ENCODE peak calls at places on chromosomes 6 and 20, in ten cellular contexts. One of them, this sample, is unnamed.

GRCh38 chr6:131602913-131603312 is 25.1 kb downstream of the MED23 start:
- DNase-seq in pancreas: no peak
- DNase-seq in fibroblast of mammary gland: peak
- DNase-seq in endodermal cell: no peak
- DNase-seq in PC-3: peak
- DNase-seq in CD8-positive, alpha-beta T cell: no peak
- DNase-seq in gastrocnemius medialis: no peak
- DNase-seq in lower leg skin: no peak
- DNase-seq in RWPE2: no peak
- DNase-seq in heart right ventricle: no peak
- DNase-seq in this sample: no peak

GRCh38 chr6:8556370-8557018 is 121.1 kb upstream of the SLC35B3 start:
- DNase-seq in heart right ventricle: no peak
- DNase-seq in RWPE2: no peak
- DNase-seq in PC-3: peak
- DNase-seq in lower leg skin: no peak
- DNase-seq in endodermal cell: no peak
- DNase-seq in fibroblast of mammary gland: peak
- DNase-seq in gastrocnemius medialis: no peak
- DNase-seq in pancreas: no peak
- DNase-seq in CD8-positive, alpha-beta T cell: no peak
- DNase-seq in this sample: no peak

GRCh38 chr20:41353530-41353929 is 12.9 kb downstream of the LPIN3 start:
- DNase-seq in fibroblast of mammary gland: no peak
- DNase-seq in pancreas: no peak
- DNase-seq in heart right ventricle: no peak
- DNase-seq in lower leg skin: no peak
- DNase-seq in endodermal cell: no peak
- DNase-seq in CD8-positive, alpha-beta T cell: no peak
- DNase-seq in RWPE2: no peak
- DNase-seq in PC-3: no peak
- DNase-seq in gastrocnemius medialis: no peak
- DNase-seq in this sample: no peak

GRCh38 chr6:84027340-84028183 is 6.0 kb upstream of the MRAP2 start:
- DNase-seq in gastrocnemius medialis: no peak
- DNase-seq in pancreas: no peak
- DNase-seq in RWPE2: peak
- DNase-seq in lower leg skin: no peak
- DNase-seq in endodermal cell: no peak
- DNase-seq in heart right ventricle: no peak
- DNase-seq in fibroblast of mammary gland: peak
- DNase-seq in PC-3: peak
- DNase-seq in CD8-positive, alpha-beta T cell: no peak
- DNase-seq in this sample: peak

GRCh38 chr6:140320081-140320798 is 945.8 kb upstream of the CITED2 start:
- DNase-seq in PC-3: no peak
- DNase-seq in heart right ventricle: no peak
- DNase-seq in CD8-positive, alpha-beta T cell: no peak
- DNase-seq in RWPE2: no peak
- DNase-seq in fibroblast of mammary gland: no peak
- DNase-seq in gastrocnemius medialis: no peak
- DNase-seq in lower leg skin: no peak
- DNase-seq in endodermal cell: no peak
- DNase-seq in pancreas: no peak
- DNase-seq in this sample: no peak

GRCh38 chr6:158808918-158809678 is 10.1 kb downstream of the EZR start:
- DNase-seq in pancreas: no peak
- DNase-seq in fibroblast of mammary gland: no peak
- DNase-seq in gastrocnemius medialis: no peak
- DNase-seq in heart right ventricle: no peak
- DNase-seq in lower leg skin: peak
- DNase-seq in PC-3: no peak
- DNase-seq in RWPE2: no peak
- DNase-seq in endodermal cell: peak
- DNase-seq in CD8-positive, alpha-beta T cell: no peak
- DNase-seq in this sample: no peak

GRCh38 chr6:121849477-121849876 is 414.0 kb downstream of the GJA1 start:
- DNase-seq in RWPE2: no peak
- DNase-seq in gastrocnemius medialis: no peak
- DNase-seq in endodermal cell: peak
- DNase-seq in pancreas: no peak
- DNase-seq in PC-3: peak
- DNase-seq in heart right ventricle: peak
- DNase-seq in CD8-positive, alpha-beta T cell: no peak
- DNase-seq in fibroblast of mammary gland: peak
- DNase-seq in lower leg skin: no peak
- DNase-seq in this sample: no peak

GRCh38 chr6:47047479-47048411 is 5.6 kb upstream of the ADGRF1 start:
- DNase-seq in pancreas: no peak
- DNase-seq in heart right ventricle: peak
- DNase-seq in fibroblast of mammary gland: peak
- DNase-seq in PC-3: peak
- DNase-seq in RWPE2: no peak
- DNase-seq in lower leg skin: no peak
- DNase-seq in gastrocnemius medialis: peak
- DNase-seq in endodermal cell: peak
- DNase-seq in CD8-positive, alpha-beta T cell: peak
- DNase-seq in this sample: no peak

GRCh38 chr6:130969807-130970491 is 93.1 kb downstream of the EPB41L2 start:
- DNase-seq in PC-3: no peak
- DNase-seq in RWPE2: no peak
- DNase-seq in lower leg skin: no peak
- DNase-seq in fibroblast of mammary gland: peak
- DNase-seq in CD8-positive, alpha-beta T cell: no peak
- DNase-seq in heart right ventricle: peak
- DNase-seq in gastrocnemius medialis: peak
- DNase-seq in endodermal cell: no peak
- DNase-seq in pancreas: no peak
- DNase-seq in this sample: no peak

GRCh38 chr20:56628015-56628872 is 862 bp upstream of the TFAP2C start:
- DNase-seq in heart right ventricle: no peak
- DNase-seq in CD8-positive, alpha-beta T cell: no peak
- DNase-seq in gastrocnemius medialis: no peak
- DNase-seq in RWPE2: no peak
- DNase-seq in PC-3: peak
- DNase-seq in fibroblast of mammary gland: no peak
- DNase-seq in endodermal cell: peak
- DNase-seq in pancreas: peak
- DNase-seq in lower leg skin: no peak
- DNase-seq in this sample: no peak

GRCh38 chr20:21353236-21353635 is 44.1 kb downstream of the NKX2-4 start:
- DNase-seq in fibroblast of mammary gland: peak
- DNase-seq in pancreas: no peak
- DNase-seq in RWPE2: no peak
- DNase-seq in lower leg skin: no peak
- DNase-seq in gastrocnemius medialis: no peak
- DNase-seq in endodermal cell: no peak
- DNase-seq in CD8-positive, alpha-beta T cell: no peak
- DNase-seq in heart right ventricle: no peak
- DNase-seq in PC-3: peak
- DNase-seq in this sample: no peak

GRCh38 chr6:34338811-34339210 is 53.7 kb downstream of the NUDT3 start:
- DNase-seq in fibroblast of mammary gland: no peak
- DNase-seq in lower leg skin: no peak
- DNase-seq in gastrocnemius medialis: no peak
- DNase-seq in endodermal cell: no peak
- DNase-seq in pancreas: no peak
- DNase-seq in CD8-positive, alpha-beta T cell: no peak
- DNase-seq in heart right ventricle: no peak
- DNase-seq in RWPE2: no peak
- DNase-seq in PC-3: no peak
- DNase-seq in this sample: no peak

GRCh38 chr6:35368038-35368887 is 25.9 kb downstream of the PPARD start:
- DNase-seq in RWPE2: no peak
- DNase-seq in PC-3: peak
- DNase-seq in lower leg skin: no peak
- DNase-seq in heart right ventricle: no peak
- DNase-seq in pancreas: no peak
- DNase-seq in fibroblast of mammary gland: peak
- DNase-seq in gastrocnemius medialis: no peak
- DNase-seq in CD8-positive, alpha-beta T cell: no peak
- DNase-seq in endodermal cell: no peak
- DNase-seq in this sample: no peak

GRCh38 chr20:24665741-24666191 is 196.3 kb downstream of the SYNDIG1 start:
- DNase-seq in endodermal cell: no peak
- DNase-seq in gastrocnemius medialis: no peak
- DNase-seq in heart right ventricle: no peak
- DNase-seq in pancreas: no peak
- DNase-seq in PC-3: no peak
- DNase-seq in CD8-positive, alpha-beta T cell: no peak
- DNase-seq in RWPE2: peak
- DNase-seq in fibroblast of mammary gland: no peak
- DNase-seq in lower leg skin: peak
- DNase-seq in this sample: no peak

GRCh38 chr6:16180696-16181428 is 52.0 kb downstream of the MYLIP start:
- DNase-seq in heart right ventricle: no peak
- DNase-seq in CD8-positive, alpha-beta T cell: no peak
- DNase-seq in endodermal cell: no peak
- DNase-seq in fibroblast of mammary gland: no peak
- DNase-seq in pancreas: no peak
- DNase-seq in gastrocnemius medialis: no peak
- DNase-seq in PC-3: no peak
- DNase-seq in lower leg skin: no peak
- DNase-seq in RWPE2: no peak
- DNase-seq in this sample: no peak
- H3K4me3 ChIP-seq in heart right ventricle: no peak
- H3K4me3 ChIP-seq in CD8-positive, alpha-beta T cell: no peak
- H3K4me3 ChIP-seq in endodermal cell: no peak
- H3K4me3 ChIP-seq in fibroblast of mammary gland: no peak
- H3K4me3 ChIP-seq in pancreas: no peak
- H3K4me3 ChIP-seq in gastrocnemius medialis: no peak
- H3K4me3 ChIP-seq in PC-3: no peak
- H3K4me3 ChIP-seq in lower leg skin: no peak
- H3K4me3 ChIP-seq in RWPE2: no peak
- H3K4me3 ChIP-seq in this sample: no peak

GRCh38 chr6:5898563-5898962 is 108.2 kb downstream of the NRN1 start:
- DNase-seq in lower leg skin: no peak
- DNase-seq in PC-3: no peak
- DNase-seq in endodermal cell: peak
- DNase-seq in gastrocnemius medialis: no peak
- DNase-seq in heart right ventricle: no peak
- DNase-seq in RWPE2: no peak
- DNase-seq in pancreas: no peak
- DNase-seq in CD8-positive, alpha-beta T cell: no peak
- DNase-seq in fibroblast of mammary gland: no peak
- DNase-seq in this sample: no peak
- TF ChIP-seq CTCF in lower leg skin: no peak
- TF ChIP-seq CTCF in PC-3: no peak
- TF ChIP-seq CTCF in endodermal cell: peak
- TF ChIP-seq CTCF in gastrocnemius medialis: no peak
- TF ChIP-seq CTCF in heart right ventricle: no peak
- TF ChIP-seq CTCF in RWPE2: no peak
- TF ChIP-seq CTCF in pancreas: no peak
- TF ChIP-seq CTCF in CD8-positive, alpha-beta T cell: no peak
- TF ChIP-seq CTCF in fibroblast of mammary gland: no peak
- TF ChIP-seq CTCF in this sample: no peak

GRCh38 chr6:106973018-106973840 is 1.3 kb downstream of the CD24 start:
- DNase-seq in gastrocnemius medialis: no peak
- DNase-seq in lower leg skin: peak
- DNase-seq in endodermal cell: peak
- DNase-seq in fibroblast of mammary gland: no peak
- DNase-seq in PC-3: no peak
- DNase-seq in heart right ventricle: no peak
- DNase-seq in CD8-positive, alpha-beta T cell: no peak
- DNase-seq in pancreas: peak
- DNase-seq in RWPE2: no peak
- DNase-seq in this sample: peak
- H3K4me3 ChIP-seq in gastrocnemius medialis: peak
- H3K4me3 ChIP-seq in lower leg skin: peak
- H3K4me3 ChIP-seq in endodermal cell: peak
- H3K4me3 ChIP-seq in fibroblast of mammary gland: no peak
- H3K4me3 ChIP-seq in PC-3: peak
- H3K4me3 ChIP-seq in heart right ventricle: peak
- H3K4me3 ChIP-seq in CD8-positive, alpha-beta T cell: no peak
- H3K4me3 ChIP-seq in pancreas: peak
- H3K4me3 ChIP-seq in RWPE2: peak
- H3K4me3 ChIP-seq in this sample: peak

DNA sequence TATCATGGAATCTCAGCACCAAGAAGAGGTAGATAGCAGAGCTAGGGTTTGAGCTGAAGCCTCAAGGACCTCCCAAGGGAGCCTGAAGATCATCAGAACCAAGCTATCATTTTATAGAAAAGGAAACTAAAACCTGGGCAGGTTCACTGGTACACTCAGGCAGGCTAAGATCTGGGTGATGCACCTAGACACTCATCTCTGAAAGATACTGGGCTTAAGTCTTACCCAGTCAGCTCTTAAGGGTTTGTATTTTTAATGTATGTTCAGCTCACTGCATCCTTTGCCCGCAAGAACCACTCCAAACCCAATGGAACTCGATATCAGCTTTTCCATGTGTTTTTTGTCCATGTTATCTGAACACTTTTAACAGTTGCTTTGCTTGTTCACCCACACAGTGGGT is 78.0 kb upstream of the SLC22A16 start:
- DNase-seq in PC-3: no peak
- DNase-seq in lower leg skin: no peak
- DNase-seq in pancreas: no peak
- DNase-seq in gastrocnemius medialis: no peak
- DNase-seq in heart right ventricle: no peak
- DNase-seq in RWPE2: no peak
- DNase-seq in fibroblast of mammary gland: no peak
- DNase-seq in CD8-positive, alpha-beta T cell: no peak
- DNase-seq in endodermal cell: no peak
- DNase-seq in this sample: no peak
- TF ChIP-seq CTCF in PC-3: no peak
- TF ChIP-seq CTCF in lower leg skin: no peak
- TF ChIP-seq CTCF in pancreas: no peak
- TF ChIP-seq CTCF in gastrocnemius medialis: no peak
- TF ChIP-seq CTCF in heart right ventricle: no peak
- TF ChIP-seq CTCF in RWPE2: no peak
- TF ChIP-seq CTCF in fibroblast of mammary gland: no peak
- TF ChIP-seq CTCF in CD8-positive, alpha-beta T cell: no peak
- TF ChIP-seq CTCF in endodermal cell: no peak
- TF ChIP-seq CTCF in this sample: no peak